ENCODE peak calls at places on chromosomes 12 and 14, in four cellular contexts. N, B, D and O are unnamed samples.

GRCh38 chr14:103531421-103532215 is 2.6 kb downstream of the TRMT61A start:
- DNase-seq in B (no peak), D (no peak), N (no peak), O (no peak)

GRCh38 chr12:108634225-108634795 is 616 bp upstream of the SELPLG start:
- DNase-seq in N (no peak), B (no peak), D (no peak), O (no peak)

GRCh38 chr12:108340037-108340436 is 926 bp upstream of the CMKLR1 start:
- DNase-seq in B (no peak), D (no peak), N (no peak), O (no peak)

GRCh38 chr12:68154768-68155167 is 4.8 kb downstream of the IFNG start:
- DNase-seq in D (no peak), N (no peak), B (peak; percentile 5), O (no peak)

GRCh38 chr12:51098611-51099010 is 15.2 kb upstream of the CSRNP2 start:
- DNase-seq in D (no peak), B (peak; percentile 40), N (peak; percentile 28), O (peak; percentile 31)

GRCh38 chr12:127810026-127810425 is 456.9 kb upstream of the TMEM132C start:
- DNase-seq in N (peak; percentile 47), D (peak; percentile 89), B (peak; percentile 84), O (peak; percentile 19)

GRCh38 chr12:68279227-68280054 is 26.0 kb upstream of the IL22 start:
- DNase-seq in D (no peak), B (peak; percentile 52), N (no peak), O (no peak)

GRCh38 chr12:48936379-48936979 is 11.2 kb upstream of the FKBP11 start:
- DNase-seq in B (peak; percentile 83), D (peak; percentile 82), N (peak; percentile 48), O (peak; percentile 57)

GRCh38 chr14:69013943-69014782 is 35.1 kb upstream of the ACTN1 start:
- DNase-seq in N (peak; percentile 81), B (peak; percentile 66), D (peak; percentile 84), O (peak; percentile 81)

GRCh38 chr14:75399819-75400678 is 27.8 kb upstream of the JDP2 start:
- DNase-seq in D (peak; percentile 76), N (peak; percentile 96), B (no peak), O (peak; percentile 98)

GRCh38 chr12:85573635-85574214 is 262.5 kb downstream of the RASSF9 start:
- DNase-seq in B (no peak), D (no peak), N (no peak), O (no peak)

GRCh38 chr14:51554953-51555352 is 96.8 kb upstream of the FRMD6 start:
- DNase-seq in N (no peak), D (peak; percentile 71), B (peak; percentile 67), O (no peak)
- TF ChIP-seq CTCF in N (no peak), D (peak; percentile 16), B (peak; percentile 41), O (peak; percentile 10)

DNA sequence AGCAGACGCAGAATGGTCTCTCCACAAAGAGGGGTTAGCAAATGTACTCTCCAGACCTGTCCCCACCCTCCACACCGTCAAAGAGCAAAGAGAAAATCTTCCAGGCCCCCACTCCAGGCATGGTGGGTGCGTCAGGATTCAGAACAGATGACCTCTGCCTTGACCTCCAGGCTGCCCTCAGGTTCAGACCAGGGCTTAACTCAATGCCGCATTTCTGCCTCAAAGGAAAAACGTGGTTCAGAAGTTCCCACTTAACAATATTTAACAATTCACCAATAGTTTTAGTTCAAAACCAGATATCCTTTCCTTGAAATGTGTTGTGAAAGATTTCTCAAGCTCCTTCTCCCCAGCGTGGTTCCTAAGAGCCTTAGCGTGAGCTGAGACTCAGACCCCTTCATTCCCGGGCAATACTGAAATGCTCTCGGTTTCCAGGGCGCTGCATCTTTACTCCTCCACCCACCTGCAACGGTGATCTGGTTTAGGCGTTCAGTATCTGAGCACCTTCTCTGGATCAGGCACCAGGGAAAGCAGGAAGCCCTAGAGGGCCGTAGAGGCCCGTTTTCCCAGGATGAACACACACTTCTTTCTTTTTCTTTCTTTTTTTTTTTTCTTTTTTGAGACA is 22.9 kb downstream of the HSP90AA1 start:
- DNase-seq in D (no peak), N (no peak), B (no peak), O (no peak)
- H3K4me3 ChIP-seq in D (no peak overlapping the region), N (no peak overlapping the region), B (no peak overlapping the region), O (no peak overlapping the region)

GRCh38 chr14:63555572-63555971 is 12.4 kb upstream of the PPP2R5E start:
- DNase-seq in N (no peak), B (no peak), D (no peak), O (no peak)
- TF ChIP-seq CTCF in N (no peak), B (no peak), D (no peak), O (no peak)

GRCh38 chr12:56565510-56566101 is 44.0 kb downstream of the RBMS2 start:
- DNase-seq in D (peak; percentile 87), B (peak; percentile 88), N (peak; percentile 29), O (peak; percentile 37)
- H3K4me3 ChIP-seq in D (peak overlapping the region; percentile 39), B (peak overlapping the region; percentile 23), N (no peak overlapping the region), O (no peak overlapping the region)